ENCODE peak calls at places on chromosomes 13 and 19, in four cellular contexts. Z is Karpas-422, B is NCI-H2081 treated with DMSO at 0.1 percent for 48 hours, J is ELF-1. K is an unnamed sample.
A peak's percentile ranks its signal among the peaks of the same experiment; 100 is the strongest.

GRCh38 chr13:113148407-113148806 is 10.0 kb upstream of the PROZ start:
- DNase-seq in Z (no peak), B (no peak), J (no peak), K (no peak)

GRCh38 chr19:5349041-5349440 is 8.4 kb upstream of the PTPRS start:
- DNase-seq in Z (no peak), B (no peak), J (peak; percentile 40), K (peak; percentile 14)

GRCh38 chr13:40375522-40376171 is 290.8 kb downstream of the FOXO1 start:
- DNase-seq in Z (no peak), B (no peak), J (no peak), K (no peak)

GRCh38 chr13:24032252-24032651 is 128.3 kb upstream of the SPATA13 start:
- DNase-seq in Z (no peak), B (no peak), J (no peak), K (no peak)

GRCh38 chr13:113562085-113562749 is 22.3 kb upstream of the TFDP1 start:
- DNase-seq in Z (peak; percentile 91), B (peak; percentile 7), J (peak; percentile 88), K (peak; percentile 58)

GRCh38 chr19:2045501-2046045 is 5.5 kb downstream of the MKNK2 start:
- DNase-seq in Z (peak; percentile 62), B (no peak), J (no peak), K (no peak)

GRCh38 chr13:63595811-63596210 is 2180.2 kb upstream of the PCDH20 start:
- DNase-seq in Z (no peak), B (no peak), J (no peak), K (peak; percentile 3)

GRCh38 chr19:40640744-40641143 is 39.6 kb downstream of the LTBP4 start:
- DNase-seq in Z (peak; percentile 54), B (no peak), J (no peak), K (no peak)

GRCh38 chr13:99214232-99214631 is 13.6 kb downstream of the UBAC2 start:
- DNase-seq in Z (peak; percentile 68), B (no peak), J (no peak), K (no peak)

GRCh38 chr13:41637578-41637977 is 180.2 kb downstream of the RGCC start:
- DNase-seq in Z (no peak), B (no peak), J (no peak), K (no peak)

GRCh38 chr19:43738780-43739211 is 16.0 kb downstream of the SMG9 start:
- DNase-seq in Z (no peak), B (no peak), J (no peak), K (no peak)

GRCh38 chr13:43776680-43777079 is 10.1 kb downstream of the ENOX1 start:
- DNase-seq in Z (no peak), B (no peak), J (no peak), K (no peak)

GRCh38 chr13:111853146-111853545 is 213.8 kb upstream of the SOX1 start:
- DNase-seq in Z (no peak), B (no peak), J (no peak), K (no peak)

GRCh38 chr19:31533114-31533513 is 183.9 kb upstream of the TSHZ3 start:
- DNase-seq in Z (no peak), B (no peak), J (no peak), K (no peak)

GRCh38 chr19:1626417-1627010 is 21.3 kb upstream of the UQCR11 start:
- DNase-seq in Z (no peak), B (no peak), J (no peak), K (no peak)

GRCh38 chr19:2538096-2538757 is 62.3 kb downstream of the GADD45B start:
- DNase-seq in Z (no peak), B (no peak), J (no peak), K (no peak)

GRCh38 chr19:1325568-1326294 is 40.1 kb downstream of the EFNA2 start:
- DNase-seq in Z (no peak), B (no peak), J (no peak), K (no peak)

GRCh38 chr19:3945838-3946237 is 13.0 kb downstream of the NMRK2 start:
- DNase-seq in Z (no peak), B (no peak), J (no peak), K (peak; percentile 30)

GRCh38 chr19:51179297-51179696 is 37.2 kb downstream of the SIGLEC7 start:
- DNase-seq in Z (no peak), B (no peak), J (no peak), K (no peak)

GRCh38 chr19:38655148-38655824 is 7.8 kb downstream of the ACTN4 start:
- DNase-seq in Z (no peak), B (no peak), J (no peak), K (no peak)

GRCh38 chr19:9306443-9306842 is 3.2 kb downstream of the ZNF699 start:
- DNase-seq in Z (no peak), B (no peak), J (no peak), K (peak; percentile 30)

GRCh38 chr19:47719047-47719885 is 6.0 kb downstream of the EHD2 start:
- DNase-seq in Z (no peak), B (no peak), J (peak; percentile 82), K (peak; percentile 89)

GRCh38 chr13:89497658-89498057 is 1826.5 kb downstream of the SLITRK5 start:
- DNase-seq in Z (no peak), B (no peak), J (no peak), K (no peak)

GRCh38 chr13:98216135-98216565 is 39.1 kb upstream of the RNF113B start:
- DNase-seq in Z (no peak), B (no peak), J (no peak), K (peak; percentile 49)

GRCh38 chr13:97851269-97851668 is 102.2 kb upstream of the IPO5 start:
- DNase-seq in Z (no peak), B (no peak), J (peak; percentile 12), K (no peak)

GRCh38 chr19:15436012-15436825 is 13.5 kb downstream of the WIZ start:
- DNase-seq in Z (no peak), B (no peak), J (no peak), K (no peak)

GRCh38 chr13:111153279-111153976 is 38.3 kb downstream of the ARHGEF7 start:
- DNase-seq in Z (peak; percentile 97), B (peak; percentile 38), J (peak; percentile 98), K (peak; percentile 90)

GRCh38 chr13:75587679-75588078 is 38.1 kb downstream of the UCHL3 start:
- DNase-seq in Z (no peak), B (no peak), J (peak; percentile 12), K (no peak)

GRCh38 chr19:31905980-31906948 is 439.1 kb upstream of the ZNF507 start:
- DNase-seq in Z (no peak), B (no peak), J (no peak), K (no peak)

GRCh38 chr19:6813659-6814058 is 41.2 kb downstream of the VAV1 start:
- DNase-seq in Z (no peak), B (no peak), J (no peak), K (no peak)

GRCh38 chr13:35475131-35475959 is 1.1 kb downstream of the MAB21L1 start:
- DNase-seq in Z (peak; percentile 60), B (no peak), J (peak; percentile 77), K (no peak)

GRCh38 chr19:43956827-43957226 is 5.8 kb downstream of the ZNF221 start:
- DNase-seq in Z (no peak), B (no peak), J (no peak), K (no peak)

GRCh38 chr13:63190742-63191141 is 1775.1 kb upstream of the PCDH20 start:
- DNase-seq in Z (no peak), B (no peak), J (no peak), K (peak; percentile 9)

GRCh38 chr13:112814905-112815585 is 125.2 kb downstream of the ATP11A start:
- DNase-seq in Z (no peak), B (no peak), J (no peak), K (peak; percentile 17)

GRCh38 chr19:44891016-44891882 is at the start of gene TOMM40:
- DNase-seq in Z (peak; percentile 75), B (peak; percentile 100), J (no peak), K (peak; percentile 100)

GRCh38 chr13:60448907-60449510 is 52.0 kb downstream of the TDRD3 start:
- DNase-seq in Z (peak; percentile 76), B (peak; percentile 1), J (no peak), K (peak; percentile 59)

GRCh38 chr19:18109731-18110671 is 12.4 kb downstream of the MAST3 start:
- DNase-seq in Z (peak; percentile 78), B (no peak), J (no peak), K (peak; percentile 41)

GRCh38 chr19:44588753-44589112 is 24.6 kb upstream of the IGSF23 start:
- DNase-seq in Z (no peak), B (no peak), J (no peak), K (no peak)

K was measured in MCF 10A.